ENCODE peak calls at places on chromosomes 6 and 20, in ten cellular contexts. R, Y, N, A, H, Z, F, W, V and U are unnamed samples.

GRCh38 chr6:80338201-80338836 is 231.8 kb downstream of the BCKDHB start:
- DNase-seq in R (no peak), Y (peak), N (peak), A (peak), H (peak), Z (no peak), F (peak), W (peak), V (no peak), U (peak)

GRCh38 chr6:47092249-47092648 is 50.1 kb upstream of the ADGRF1 start:
- DNase-seq in R (no peak), Y (no peak), N (no peak), A (no peak), H (no peak), Z (no peak), F (no peak), W (no peak), V (no peak), U (no peak)

GRCh38 chr6:111926731-111927302 is 53.6 kb upstream of the FYN start:
- DNase-seq in R (no peak), Y (no peak), N (no peak), A (no peak), H (no peak), Z (no peak), F (no peak), W (no peak), V (no peak), U (no peak)

GRCh38 chr6:90028080-90028778 is 134.0 kb downstream of the GJA10 start:
- DNase-seq in R (no peak), Y (peak), N (no peak), A (no peak), H (no peak), Z (no peak), F (no peak), W (no peak), V (no peak), U (no peak)

GRCh38 chr6:30154709-30155521 is 6.1 kb downstream of the TRIM10 start:
- DNase-seq in R (no peak), Y (peak), N (no peak), A (no peak), H (no peak), Z (no peak), F (peak), W (no peak), V (no peak), U (peak)

GRCh38 chr6:89243331-89243629 is 26.1 kb upstream of the GABRR1 start:
- DNase-seq in R (no peak), Y (peak), N (no peak), A (no peak), H (no peak), Z (no peak), F (no peak), W (no peak), V (no peak), U (no peak)

GRCh38 chr20:44586289-44586911 is 4.0 kb downstream of the PKIG start:
- DNase-seq in R (no peak), Y (no peak), N (no peak), A (no peak), H (no peak), Z (no peak), F (no peak), W (no peak), V (no peak), U (peak)

GRCh38 chr20:41361757-41362747 is 4.6 kb downstream of the EMILIN3 start:
- DNase-seq in R (no peak), Y (peak), N (no peak), A (no peak), H (no peak), Z (no peak), F (no peak), W (no peak), V (no peak), U (no peak)

GRCh38 chr6:146670161-146670560 is 71.4 kb downstream of the ADGB start:
- DNase-seq in R (no peak), Y (peak), N (no peak), A (no peak), H (no peak), Z (no peak), F (peak), W (no peak), V (no peak), U (no peak)

GRCh38 chr6:155349129-155349528 is 34.8 kb upstream of the TFB1M start:
- DNase-seq in R (no peak), Y (peak), N (no peak), A (no peak), H (peak), Z (no peak), F (no peak), W (no peak), V (no peak), U (no peak)

GRCh38 chr20:15643713-15644112 is 929.5 kb downstream of the KIF16B start:
- DNase-seq in R (no peak), Y (no peak), N (no peak), A (no peak), H (no peak), Z (no peak), F (no peak), W (no peak), V (no peak), U (no peak)

GRCh38 chr6:109695468-109695867 is 4.4 kb downstream of the FIG4 start:
- DNase-seq in R (no peak), Y (peak), N (no peak), A (no peak), H (no peak), Z (no peak), F (peak), W (no peak), V (no peak), U (no peak)

GRCh38 chr20:33915726-33916331 is 77.9 kb upstream of the RALY start:
- DNase-seq in R (no peak), Y (peak), N (no peak), A (peak), H (no peak), Z (no peak), F (peak), W (peak), V (peak), U (peak)

GRCh38 chr20:43563429-43563828 is 4.6 kb downstream of the SGK2 start:
- DNase-seq in R (no peak), Y (no peak), N (no peak), A (no peak), H (no peak), Z (no peak), F (no peak), W (no peak), V (no peak), U (no peak)

GRCh38 chr6:113723182-113723581 is 134.0 kb upstream of the MARCKS start:
- DNase-seq in R (no peak), Y (no peak), N (no peak), A (no peak), H (no peak), Z (no peak), F (no peak), W (no peak), V (no peak), U (no peak)

GRCh38 chr6:134609862-134610261 is 291.9 kb upstream of the SGK1 start:
- DNase-seq in R (no peak), Y (no peak), N (no peak), A (no peak), H (no peak), Z (no peak), F (no peak), W (no peak), V (no peak), U (no peak)